ENCODE peak calls at places on chromosome 12, in five cellular contexts. H is spleen, U is pancreas, E is MG63, K is Panc1. C is an unnamed sample.

GRCh38 chr12:18629916-18630315 is 107.9 kb downstream of the PLCZ1 start:
- DNase-seq in H (no peak), U (no peak), E (no peak), K (no peak), C (no peak)

GRCh38 chr12:10365716-10366433 is 24.0 kb downstream of the KLRK1 start:
- DNase-seq in H (no peak), U (no peak), E (no peak), K (no peak), C (no peak)

GRCh38 chr12:18951219-18951618 is 178.3 kb upstream of the PLEKHA5 start:
- DNase-seq in H (no peak), U (no peak), E (no peak), K (no peak), C (no peak)

GRCh38 chr12:57615637-57616036 is 4.4 kb downstream of the ARHGEF25 start:
- DNase-seq in H (no peak), U (no peak), E (no peak), K (no peak), C (no peak)

GRCh38 chr12:22410497-22410896 is 76.0 kb upstream of the ST8SIA1 start:
- DNase-seq in H (no peak), U (no peak), E (no peak), K (no peak), C (no peak)

GRCh38 chr12:62879691-62880090 is 55.3 kb downstream of the PPM1H start:
- DNase-seq in H (no peak), U (no peak), E (no peak), K (no peak), C (no peak)

GRCh38 chr12:29051221-29051620 is 97.9 kb upstream of the FAR2 start:
- DNase-seq in H (no peak), U (no peak), E (no peak), K (no peak), C (no peak)

GRCh38 chr12:89353188-89353822 is 1.0 kb upstream of the DUSP6 start:
- DNase-seq in H (no peak), U (peak; percentile 86), E (peak; percentile 75), K (no peak), C (peak; percentile 78)

GRCh38 chr12:58425481-58426392 is 484.4 kb downstream of the ATP23 start:
- DNase-seq in H (no peak), U (no peak), E (peak; percentile 72), K (peak; percentile 84), C (no peak)

GRCh38 chr12:75706786-75707605 is 195.6 kb upstream of the KRR1 start:
- DNase-seq in H (no peak), U (no peak), E (no peak), K (no peak), C (no peak)

GRCh38 chr12:96155181-96155580 is 39.0 kb upstream of the ELK3 start:
- DNase-seq in H (no peak), U (no peak), E (no peak), K (no peak), C (no peak)

GRCh38 chr12:132214906-132215643 is 70.8 kb downstream of the NOC4L start:
- DNase-seq in H (no peak), U (no peak), E (no peak), K (no peak), C (no peak)

GRCh38 chr12:68242777-68243176 is 10.6 kb downstream of the IL22 start:
- DNase-seq in H (no peak), U (no peak), E (no peak), K (no peak), C (no peak)

GRCh38 chr12:96487214-96487613 is 2.2 kb upstream of the CFAP54 start:
- DNase-seq in H (no peak), U (no peak), E (peak; percentile 41), K (peak; percentile 78), C (no peak)

GRCh38 chr12:7608184-7608911 is 57.4 kb downstream of the APOBEC1 start:
- DNase-seq in H (peak; percentile 54), U (no peak), E (no peak), K (no peak), C (no peak)

GRCh38 chr12:113436586-113436985 is 14.4 kb downstream of the SDSL start:
- DNase-seq in H (no peak), U (no peak), E (no peak), K (no peak), C (no peak)
- H3K27me3 ChIP-seq in H (no peaks in the 10 kb centered on the region), U (no peaks in the 10 kb centered on the region), E (no peaks in the 10 kb centered on the region), K (peaks cover 5% of the 10 kb centered on the region), C (peaks cover 19% of the 10 kb centered on the region)

GRCh38 chr12:52800259-52800917 is 4.5 kb upstream of the KRT3 start:
- DNase-seq in H (peak; percentile 14), U (no peak), E (no peak), K (no peak), C (no peak)
- H3K27me3 ChIP-seq in H (no peaks in the 10 kb centered on the region), U (no peaks in the 10 kb centered on the region), E (no peaks in the 10 kb centered on the region), K (no peaks in the 10 kb centered on the region), C (no peaks in the 10 kb centered on the region)

GRCh38 chr12:43841253-43841652 is 5.4 kb downstream of the TMEM117 start:
- DNase-seq in H (no peak), U (no peak), E (no peak), K (no peak), C (no peak)

GRCh38 chr12:43836455-43836989 is 641 bp downstream of the TMEM117 start:
- DNase-seq in H (no peak), U (peak; percentile 29), E (no peak), K (no peak), C (no peak)

GRCh38 chr12:43835656-43836454 is at the start of gene TMEM117:
- DNase-seq in H (peak; percentile 95), U (peak; percentile 74), E (peak; percentile 85), K (no peak), C (peak; percentile 83)

GRCh38 chr12:43842259-43842658 is 6.4 kb downstream of the TMEM117 start:
- DNase-seq in H (no peak), U (no peak), E (no peak), K (no peak), C (no peak)

GRCh38 chr12:43840338-43840737 is 4.5 kb downstream of the TMEM117 start:
- DNase-seq in H (no peak), U (no peak), E (no peak), K (no peak), C (no peak)
- H3K27me3 ChIP-seq in H (no peaks in the 10 kb centered on the region), U (no peaks in the 10 kb centered on the region), E (no peaks in the 10 kb centered on the region), K (no peaks in the 10 kb centered on the region), C (no peaks in the 10 kb centered on the region)

DNA sequence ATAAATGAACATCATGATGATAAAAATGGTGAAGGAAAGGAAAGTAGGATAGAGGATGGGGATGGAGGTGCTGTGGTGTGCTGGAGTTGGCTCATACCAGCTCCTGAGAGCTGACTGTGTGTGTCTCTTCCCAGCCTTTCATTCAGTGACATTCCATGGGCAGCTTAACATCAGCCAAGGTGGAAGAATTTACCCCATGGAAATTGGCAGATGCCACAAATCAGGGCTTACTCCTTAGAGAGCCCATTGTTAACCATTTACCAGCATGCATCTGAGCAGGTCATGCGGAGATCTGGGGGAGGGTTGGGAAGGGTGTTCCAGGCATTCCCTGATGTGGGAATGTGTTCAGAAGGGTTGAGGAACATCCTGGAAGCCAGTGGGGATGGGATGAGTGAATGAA is 164.7 kb upstream of the MYL2 start:
- DNase-seq in H (no peak), U (no peak), E (no peak), K (no peak), C (no peak)
- H3K27me3 ChIP-seq in H (no peaks in the 10 kb centered on the region), U (no peaks in the 10 kb centered on the region), E (peaks cover 17% of the 10 kb centered on the region), K (peaks cover 15% of the 10 kb centered on the region), C (peaks cover 79% of the 10 kb centered on the region)

DNA sequence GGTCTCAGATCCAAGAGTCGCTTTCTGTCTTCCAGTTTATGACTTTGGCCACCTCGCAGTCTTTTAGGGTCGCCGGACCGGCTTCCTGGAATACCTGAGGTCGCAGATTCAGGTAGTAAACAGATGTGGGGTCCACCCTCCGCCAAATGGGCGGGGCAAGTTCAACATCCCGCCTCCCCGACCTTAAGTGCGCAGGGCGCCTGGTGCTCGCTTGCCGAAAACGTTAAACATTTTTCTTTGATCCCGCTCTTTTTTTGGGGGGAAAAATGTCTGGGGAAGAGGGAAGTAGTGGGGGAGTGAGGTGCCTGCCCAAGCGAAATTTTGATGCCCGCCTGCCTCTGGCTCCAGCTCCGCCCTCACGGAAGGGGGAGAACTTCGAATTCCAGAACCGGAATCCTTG is 73.9 kb upstream of the TBX5 start:
- DNase-seq in H (no peak), U (no peak), E (no peak), K (no peak), C (no peak)
- H3K27me3 ChIP-seq in H (peaks cover 53% of the 10 kb centered on the region), U (peaks cover 67% of the 10 kb centered on the region), E (peaks cover 27% of the 10 kb centered on the region), K (peaks cover 35% of the 10 kb centered on the region), C (peaks cover 89% of the 10 kb centered on the region)

GRCh38 chr12:5047094-5047493 is 3.4 kb downstream of the KCNA5 start:
- DNase-seq in H (no peak), U (no peak), E (peak; percentile 60), K (no peak), C (no peak)

GRCh38 chr12:5044420-5045295 is 979 bp downstream of the KCNA5 start:
- DNase-seq in H (no peak), U (no peak), E (no peak), K (no peak), C (no peak)

GRCh38 chr12:5051334-5051733 is 7.7 kb downstream of the KCNA5 start:
- DNase-seq in H (no peak), U (no peak), E (no peak), K (no peak), C (no peak)

GRCh38 chr12:5050542-5050941 is 6.9 kb downstream of the KCNA5 start:
- DNase-seq in H (no peak), U (no peak), E (no peak), K (no peak), C (no peak)

DNA sequence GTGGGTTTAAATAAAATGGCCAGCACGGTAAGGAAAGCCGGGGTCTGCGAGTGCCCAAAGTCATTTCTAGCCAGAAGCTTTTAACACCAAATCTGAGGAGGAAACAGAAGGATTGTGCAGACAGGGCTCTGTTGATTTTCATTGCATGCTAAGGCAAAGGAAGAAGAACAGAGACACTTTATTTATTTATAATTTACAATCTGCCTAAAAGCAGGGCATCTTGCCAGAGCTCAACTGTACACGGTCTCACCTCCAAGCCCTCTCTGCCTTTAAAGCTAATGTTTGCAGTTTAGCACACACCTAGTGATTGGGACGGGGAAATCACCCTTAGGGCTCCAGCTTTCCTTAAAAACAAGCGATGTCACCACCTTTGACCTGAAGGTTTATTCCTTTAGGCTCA is 4.0 kb downstream of the KCNA5 start:
- DNase-seq in H (no peak), U (no peak), E (no peak), K (no peak), C (no peak)
- H3K27me3 ChIP-seq in H (peaks cover 18% of the 10 kb centered on the region), U (peaks cover 6% of the 10 kb centered on the region), E (peaks cover 20% of the 10 kb centered on the region), K (peaks cover 2% of the 10 kb centered on the region), C (peaks cover 31% of the 10 kb centered on the region)

GRCh38 chr12:104482113-104482512 is 25.4 kb downstream of the CHST11 start:
- DNase-seq in H (no peak), U (no peak), E (no peak), K (no peak), C (no peak)
- H3K27me3 ChIP-seq in H (no peaks in the 10 kb centered on the region), U (no peaks in the 10 kb centered on the region), E (no peaks in the 10 kb centered on the region), K (no peaks in the 10 kb centered on the region), C (no peaks in the 10 kb centered on the region)

DNA sequence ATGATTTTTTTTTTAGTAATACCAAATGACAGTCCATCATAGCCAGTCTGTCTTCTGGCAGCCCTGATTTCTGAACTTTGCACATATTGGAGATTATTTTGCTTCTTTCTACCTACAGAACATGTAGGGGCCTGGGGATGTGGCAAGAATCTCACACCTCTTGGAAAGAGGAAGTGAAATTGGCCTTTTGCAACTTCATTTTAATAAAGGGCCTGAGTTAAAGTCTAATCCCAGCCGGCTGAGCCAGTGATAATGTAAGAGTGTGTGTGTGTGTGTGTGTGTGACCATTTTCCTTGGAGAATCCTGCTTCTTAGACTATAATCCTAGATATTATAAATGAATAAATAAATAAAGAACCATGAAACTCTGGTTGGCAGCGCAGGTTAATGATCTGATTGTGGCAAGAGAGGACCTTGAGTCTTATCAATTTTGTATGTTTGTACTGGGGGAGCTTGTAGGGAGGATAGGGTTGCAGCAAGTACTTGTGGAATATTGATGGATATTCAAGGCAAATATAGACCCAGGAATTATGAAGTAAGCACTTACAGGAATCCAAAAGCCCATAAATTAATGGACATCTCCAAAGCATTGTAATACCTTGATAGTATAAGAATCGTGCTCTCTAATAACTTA is 233.2 kb upstream of the AMIGO2 start:
- DNase-seq in H (no peak), U (no peak), E (no peak), K (no peak), C (no peak)
- H3K27me3 ChIP-seq in H (no peaks in the 10 kb centered on the region), U (no peaks in the 10 kb centered on the region), E (no peaks in the 10 kb centered on the region), K (no peaks in the 10 kb centered on the region), C (no peaks in the 10 kb centered on the region)